ENCODE peak calls at places on chromosomes 2 and 18, in five cellular contexts. G is K562, O is thoracic aorta, J is tibial artery, A is Peyer's patch. H is an unnamed sample. For H3K4me1, the result is how much of the 10 kb centered on the place peaks cover.

GRCh38 chr2:133498166-133498565 is 70.1 kb downstream of the NCKAP5 start:
- DNase-seq in A (no peak), J (no peak), O (no peak), G (no peak), H (no peak)

GRCh38 chr2:159290289-159290907 is 3.9 kb upstream of the WDSUB1 start:
- DNase-seq in A (no peak), J (no peak), G (no peak), O (no peak), H (no peak)

GRCh38 chr18:3447035-3447894 is 2.7 kb upstream of the TGIF1 start:
- DNase-seq in G (peak), A (no peak), O (no peak), J (peak), H (peak)

GRCh38 chr2:10303634-10304378 is 1.1 kb downstream of the HPCAL1 start:
- DNase-seq in J (no peak), O (no peak), A (peak), G (peak), H (peak)

GRCh38 chr2:112482309-112483046 is 522 bp downstream of the TTL start:
- DNase-seq in G (peak), O (no peak), A (peak), J (no peak), H (peak)

GRCh38 chr2:20930928-20931327 is 108.0 kb upstream of the LDAH start:
- DNase-seq in A (no peak), J (no peak), G (no peak), O (no peak), H (no peak)

GRCh38 chr18:48100712-48101165 is 170.3 kb upstream of the SMAD2 start:
- DNase-seq in J (no peak), G (no peak), O (no peak), A (no peak), H (no peak)

GRCh38 chr2:165718811-165719210 is 75.2 kb downstream of the GALNT3 start:
- DNase-seq in A (no peak), O (no peak), J (no peak), G (no peak), H (no peak)

GRCh38 chr18:52352920-52353319 is 12.9 kb downstream of the DCC start:
- DNase-seq in O (no peak), A (no peak), G (no peak), J (no peak), H (no peak)

GRCh38 chr2:168666339-168666738 is 136.1 kb upstream of the NOSTRIN start:
- DNase-seq in A (no peak), O (no peak), J (no peak), G (no peak), H (no peak)

GRCh38 chr2:36538345-36538744 is 59.6 kb downstream of the FEZ2 start:
- DNase-seq in J (no peak), G (no peak), A (no peak), O (no peak), H (no peak)

GRCh38 chr18:6058941-6059340 is 163.6 kb upstream of the TMEM200C start:
- DNase-seq in J (no peak), O (no peak), A (no peak), G (no peak), H (peak)

GRCh38 chr2:172655091-172655837 is 80.4 kb upstream of the RAPGEF4 start:
- DNase-seq in G (no peak), A (no peak), J (no peak), O (no peak), H (no peak)

GRCh38 chr2:217691920-217692666 is 310.7 kb downstream of the TNS1 start:
- DNase-seq in A (peak), J (peak), G (no peak), O (peak), H (peak)

GRCh38 chr2:196914867-196915465 is 11.5 kb downstream of the PGAP1 start:
- DNase-seq in O (no peak), A (no peak), G (no peak), J (no peak), H (no peak)

GRCh38 chr2:200199576-200200263 is 106.8 kb upstream of the SPATS2L start:
- DNase-seq in G (no peak), O (no peak), J (no peak), A (no peak), H (no peak)

GRCh38 chr2:31859959-31860358 is 150.8 kb downstream of the MEMO1 start:
- DNase-seq in J (no peak), A (no peak), G (no peak), O (no peak), H (no peak)

GRCh38 chr2:142165790-142166189 is 35.0 kb upstream of the LRP1B start:
- DNase-seq in J (no peak), G (no peak), A (no peak), O (no peak), H (no peak)

GRCh38 chr2:199738723-199739412 is 112.1 kb downstream of the FTCDNL1 start:
- DNase-seq in A (no peak), O (no peak), G (no peak), J (no peak), H (no peak)

GRCh38 chr18:63040788-63041410 is 278.7 kb downstream of the BCL2 start:
- DNase-seq in J (no peak), G (no peak), A (no peak), O (no peak), H (no peak)

GRCh38 chr18:44921974-44922373 is 241.3 kb downstream of the SETBP1 start:
- DNase-seq in A (no peak), J (no peak), O (no peak), G (no peak), H (no peak)

GRCh38 chr2:235690082-235690808 is 196.4 kb downstream of the AGAP1 start:
- DNase-seq in A (peak), O (no peak), G (no peak), J (peak), H (no peak)

GRCh38 chr2:223626713-223627112 is 24.6 kb upstream of the SCG2 start:
- DNase-seq in G (no peak), O (no peak), J (no peak), A (no peak), H (no peak)

GRCh38 chr2:2775018-2775417 is 443.9 kb upstream of the MYT1L start:
- DNase-seq in O (no peak), A (no peak), J (no peak), G (no peak), H (no peak)

GRCh38 chr2:172811027-172811426 is 75.4 kb downstream of the RAPGEF4 start:
- DNase-seq in J (no peak), A (no peak), O (no peak), G (no peak), H (no peak)

GRCh38 chr2:85920810-85921545 is 32.2 kb upstream of the ST3GAL5 start:
- DNase-seq in O (no peak), J (no peak), G (no peak), A (no peak), H (peak)

GRCh38 chr2:61117534-61117933 is 44.5 kb upstream of the C2orf74 start:
- DNase-seq in O (no peak), A (no peak), J (no peak), G (no peak), H (no peak)

GRCh38 chr18:2970762-2971659 is 41.9 kb downstream of the LPIN2 start:
- DNase-seq in O (no peak), A (peak), G (no peak), J (no peak), H (no peak)

GRCh38 chr2:2743164-2743571 is 412.1 kb upstream of the MYT1L start:
- DNase-seq in A (no peak), J (no peak), G (no peak), O (peak), H (peak)

GRCh38 chr2:109457366-109457765 is 156.4 kb downstream of the SEPTIN10 start:
- DNase-seq in A (peak), J (peak), O (no peak), G (no peak), H (no peak)

GRCh38 chr2:149271575-149271974 is 58.8 kb upstream of the LYPD6 start:
- DNase-seq in G (no peak), A (no peak), O (no peak), J (no peak), H (no peak)

GRCh38 chr18:55557211-55557610 is 30.8 kb downstream of the TCF4 start:
- DNase-seq in G (no peak), A (no peak), J (no peak), O (no peak), H (no peak)

GRCh38 chr18:78430171-78430857 is 549.3 kb upstream of the SALL3 start:
- DNase-seq in O (no peak), J (no peak), A (no peak), G (no peak), H (no peak)
- TF ChIP-seq CTCF in O (no peak), J (no peak), A (no peak), G (no peak), H (no peak)

GRCh38 chr2:74552914-74553811 is 579 bp downstream of the LOXL3 start:
- DNase-seq in G (no peak), O (no peak), J (peak), A (no peak), H (no peak)
- H3K4me3 ChIP-seq in G (no peak), O (peak), J (peak), A (peak), H (peak)

GRCh38 chr2:55000335-55000734 is 49.9 kb downstream of the RTN4 start:
- DNase-seq in O (no peak), J (no peak), G (no peak), A (no peak), H (no peak)

GRCh38 chr2:54999182-54999581 is 51.1 kb downstream of the RTN4 start:
- DNase-seq in O (no peak), A (no peak), G (no peak), J (no peak), H (no peak)

GRCh38 chr2:55009277-55010055 is 40.8 kb downstream of the RTN4 start:
- DNase-seq in O (no peak), J (no peak), G (no peak), A (no peak), H (no peak)

GRCh38 chr2:55003706-55004639 is 46.3 kb downstream of the RTN4 start:
- DNase-seq in J (no peak), O (no peak), G (no peak), A (no peak), H (no peak)
- H3K4me1 ChIP-seq in J (under half), O (half or more), G (under half), A (under half), H (half or more)

DNA sequence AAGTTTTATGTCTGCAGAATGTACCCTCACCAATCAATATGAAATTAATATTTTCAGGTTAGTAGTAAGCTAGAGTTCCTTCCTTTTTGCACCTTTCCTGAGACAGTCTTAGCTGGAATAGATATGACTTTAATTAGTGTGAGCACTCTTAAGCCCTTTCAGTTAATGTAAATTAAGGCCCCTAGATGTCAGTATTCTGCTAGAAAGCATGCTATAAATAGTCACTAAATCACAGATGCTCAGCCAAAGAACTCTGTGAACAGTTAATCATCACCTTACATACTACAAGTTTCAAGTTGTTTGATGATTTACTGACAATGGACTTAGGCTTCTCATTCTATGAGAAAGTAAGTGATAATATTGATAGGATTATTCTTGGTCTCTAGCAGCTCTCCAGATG is 413.7 kb downstream of the PTH2R start:
- DNase-seq in A (no peak), J (no peak), G (no peak), O (no peak), H (no peak)
- TF ChIP-seq CTCF in A (no peak), J (no peak), G (peak), O (no peak), H (peak)

GRCh38 chr2:127675335-127676261 is at the start of gene LIMS2:
- DNase-seq in O (no peak), J (no peak), A (no peak), G (no peak), H (peak)
- H3K4me3 ChIP-seq in O (peak), J (peak), A (peak), G (no peak), H (peak)

DNA sequence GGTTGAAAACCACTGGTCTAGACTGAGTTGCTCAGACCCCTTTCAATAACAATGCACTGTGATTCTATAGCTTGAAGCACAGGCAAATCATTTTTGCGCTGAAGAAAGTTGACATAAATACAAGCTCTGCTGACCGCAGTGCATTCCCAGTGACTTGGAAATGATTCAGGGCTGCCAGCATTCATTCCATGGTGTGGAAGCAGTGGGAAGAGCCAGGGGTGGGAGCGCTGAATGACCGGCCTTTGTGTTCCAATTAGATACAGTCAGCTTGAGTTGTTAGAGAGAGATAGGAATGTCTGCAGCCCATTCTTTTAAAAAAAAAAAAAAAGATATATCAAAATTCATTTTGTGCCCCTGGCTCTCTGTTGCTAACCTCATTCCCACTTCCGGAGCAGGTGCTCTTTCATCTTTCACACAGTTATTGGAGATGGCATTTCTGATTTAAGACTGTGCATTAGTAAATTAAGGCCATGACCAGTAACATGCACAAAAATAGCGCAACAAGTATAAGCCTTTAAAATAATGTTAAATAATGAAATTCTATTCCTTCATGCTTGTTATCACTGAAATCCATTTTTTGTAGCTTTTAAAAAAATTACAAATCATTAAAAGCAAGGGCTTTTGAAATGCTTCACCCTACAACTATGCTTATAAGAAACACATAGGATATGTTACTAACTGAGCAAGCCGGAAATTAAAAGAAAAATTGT is 59.4 kb upstream of the CTLA4 start:
- DNase-seq in J (no peak), G (no peak), O (no peak), A (no peak), H (no peak)
- H3K4me1 ChIP-seq in J (under half), G (under half), O (under half), A (under half), H (under half)

DNA sequence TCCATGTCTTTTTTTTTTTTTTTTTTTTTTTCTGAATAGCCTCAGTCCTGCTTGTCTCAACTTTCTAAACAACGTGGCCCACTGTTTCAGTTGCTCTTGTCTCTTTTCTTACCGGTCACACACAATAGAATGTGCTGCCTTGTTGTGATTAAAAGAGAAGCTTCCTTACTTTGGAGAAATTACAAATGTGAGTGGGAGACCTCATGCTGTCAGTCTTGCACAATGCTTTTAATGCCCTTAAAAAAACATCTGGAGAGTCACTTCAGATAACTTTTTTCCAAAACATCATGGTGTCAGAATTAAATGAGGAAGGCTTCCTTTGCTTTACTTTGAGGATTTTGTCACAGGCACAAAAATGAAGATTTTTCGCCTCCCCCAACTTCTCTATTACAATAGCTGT is 37.7 kb downstream of the LHCGR start:
- DNase-seq in G (no peak), A (no peak), O (no peak), J (no peak), H (no peak)
- TF ChIP-seq CTCF in G (no peak), A (no peak), O (no peak), J (no peak), H (no peak)

GRCh38 chr2:240896394-240896793 is 438 bp upstream of the MAB21L4 start:
- DNase-seq in O (no peak), G (no peak), A (no peak), J (no peak), H (no peak)
- H3K4me3 ChIP-seq in O (no peak), G (no peak), A (no peak), J (no peak), H (no peak)